ENCODE peak calls at places on chromosomes 11 and 22, in eight cellular contexts. C is colonic mucosa; U is sigmoid colon; W is A549; F is K562; I is CD4-positive, alpha-beta T cell; Y is heart right ventricle; Z is foreskin fibroblast. O is an unnamed sample.

GRCh38 chr22:18000441-18001039 is 23.8 kb downstream of the MICAL3 start:
- DNase-seq in C (peak; percentile 39), U (peak; percentile 69), W (no peak), F (no peak), I (no peak), Y (no peak), Z (peak; percentile 46), O (peak; percentile 22)

GRCh38 chr11:1845571-1846452 is 7.0 kb downstream of the TNNI2 start:
- DNase-seq in C (no peak), U (no peak), W (no peak), F (no peak), I (no peak), Y (peak; percentile 11), Z (no peak), O (no peak)

GRCh38 chr11:67056640-67057409 is at the start of gene RHOD:
- DNase-seq in C (peak; percentile 61), U (no peak), W (no peak), F (no peak), I (peak; percentile 9), Y (peak; percentile 61), Z (peak; percentile 68), O (peak; percentile 59)

GRCh38 chr11:109697140-109697843 is 275.3 kb downstream of the C11orf87 start:
- DNase-seq in C (no peak), U (no peak), W (peak; percentile 0), F (peak; percentile 22), I (no peak), Y (no peak), Z (peak; percentile 63), O (peak; percentile 49)

GRCh38 chr11:10522921-10523320 is 18.1 kb downstream of the RNF141 start:
- DNase-seq in C (no peak), U (no peak), W (no peak), F (no peak), I (no peak), Y (no peak), Z (no peak), O (no peak)

GRCh38 chr11:21640491-21640890 is 552.4 kb upstream of the ANO5 start:
- DNase-seq in C (no peak), U (no peak), W (no peak), F (no peak), I (no peak), Y (no peak), Z (no peak), O (no peak)

GRCh38 chr11:45102810-45103621 is 43.4 kb upstream of the PRDM11 start:
- DNase-seq in C (peak; percentile 58), U (peak; percentile 81), W (peak; percentile 74), F (peak; percentile 76), I (peak; percentile 25), Y (peak; percentile 57), Z (peak; percentile 85), O (peak; percentile 71)

GRCh38 chr11:59615132-59615636 is 390 bp downstream of the OSBP start:
- DNase-seq in C (peak; percentile 73), U (peak; percentile 77), W (peak; percentile 28), F (peak; percentile 37), I (peak; percentile 65), Y (peak; percentile 43), Z (peak; percentile 16), O (no peak)

GRCh38 chr11:17603056-17603825 is 56.2 kb downstream of the OTOG start:
- DNase-seq in C (peak; percentile 14), U (no peak), W (no peak), F (no peak), I (no peak), Y (no peak), Z (no peak), O (no peak)

GRCh38 chr11:75554258-75555022 is 7.6 kb upstream of the SERPINH1 start:
- DNase-seq in C (peak; percentile 72), U (peak; percentile 99), W (no peak), F (peak; percentile 81), I (no peak), Y (peak; percentile 93), Z (peak; percentile 100), O (no peak)

GRCh38 chr11:14544611-14545010 is 24.4 kb upstream of the PSMA1 start:
- DNase-seq in C (no peak), U (no peak), W (no peak), F (no peak), I (no peak), Y (no peak), Z (peak; percentile 36), O (no peak)

GRCh38 chr11:62702241-62702640 is 5.0 kb downstream of the BSCL2 start:
- DNase-seq in C (no peak), U (no peak), W (no peak), F (no peak), I (no peak), Y (no peak), Z (no peak), O (no peak)

GRCh38 chr11:8384199-8384821 is 120.6 kb upstream of the LMO1 start:
- DNase-seq in C (no peak), U (peak; percentile 79), W (no peak), F (peak; percentile 25), I (no peak), Y (no peak), Z (peak; percentile 47), O (peak; percentile 19)

GRCh38 chr22:40238425-40239344 is 61.0 kb downstream of the TNRC6B start:
- DNase-seq in C (no peak), U (no peak), W (peak; percentile 49), F (no peak), I (no peak), Y (no peak), Z (peak; percentile 71), O (no peak)

DNA sequence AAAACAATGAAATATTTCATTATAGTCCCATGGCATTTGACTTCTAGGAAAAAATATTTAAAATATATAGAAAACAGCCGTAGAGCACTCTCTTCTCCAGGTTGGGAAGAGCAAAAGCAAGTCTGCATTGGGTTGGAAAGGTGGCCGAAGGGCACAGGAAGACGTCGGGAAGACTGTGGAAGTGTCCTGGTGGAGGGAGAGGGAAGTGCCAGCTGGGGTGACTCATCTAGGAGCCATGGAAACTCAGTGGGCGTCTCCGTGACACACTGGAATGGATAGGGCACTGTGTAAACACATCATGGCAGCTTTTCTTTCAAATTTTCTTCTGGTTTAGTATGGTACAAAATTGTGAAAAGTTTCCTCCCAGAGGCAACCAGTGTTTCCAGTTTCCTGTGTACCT is 12.7 kb downstream of the GTPBP1 start:
- DNase-seq in C (peak; percentile 84), U (peak; percentile 78), W (peak; percentile 84), F (no peak), I (no peak), Y (no peak), Z (peak; percentile 91), O (peak; percentile 47)
- TF ChIP-seq CTCF in C (peak; percentile 69), U (peak; percentile 21), W (no peak), F (peak; percentile 6), I (no peak), Y (peak; percentile 45), Z (peak; percentile 55), O (peak; percentile 66)

GRCh38 chr22:41987276-41987675 is 11.3 kb upstream of the WBP2NL start:
- DNase-seq in C (no peak), U (no peak), W (no peak), F (no peak), I (no peak), Y (no peak), Z (no peak), O (no peak)
- TF ChIP-seq CTCF in C (no peak), U (no peak), W (no peak), F (no peak), I (no peak), Y (no peak), Z (no peak), O (no peak)

GRCh38 chr22:37195921-37196320 is 7.9 kb upstream of the C1QTNF6 start:
- DNase-seq in C (no peak), U (no peak), W (no peak), F (no peak), I (no peak), Y (no peak), Z (no peak), O (no peak)

GRCh38 chr22:37197451-37198289 is 9.6 kb upstream of the C1QTNF6 start:
- DNase-seq in C (peak; percentile 70), U (peak; percentile 89), W (peak; percentile 91), F (no peak), I (no peak), Y (peak; percentile 59), Z (peak; percentile 65), O (no peak)

GRCh38 chr22:37198290-37199102 is 10.4 kb upstream of the C1QTNF6 start:
- DNase-seq in C (peak; percentile 95), U (peak; percentile 89), W (peak; percentile 74), F (peak; percentile 82), I (peak; percentile 91), Y (peak; percentile 92), Z (peak; percentile 89), O (peak; percentile 91)

GRCh38 chr22:37194750-37195149 is 6.7 kb upstream of the C1QTNF6 start:
- DNase-seq in C (no peak), U (no peak), W (no peak), F (no peak), I (no peak), Y (no peak), Z (no peak), O (no peak)

DNA sequence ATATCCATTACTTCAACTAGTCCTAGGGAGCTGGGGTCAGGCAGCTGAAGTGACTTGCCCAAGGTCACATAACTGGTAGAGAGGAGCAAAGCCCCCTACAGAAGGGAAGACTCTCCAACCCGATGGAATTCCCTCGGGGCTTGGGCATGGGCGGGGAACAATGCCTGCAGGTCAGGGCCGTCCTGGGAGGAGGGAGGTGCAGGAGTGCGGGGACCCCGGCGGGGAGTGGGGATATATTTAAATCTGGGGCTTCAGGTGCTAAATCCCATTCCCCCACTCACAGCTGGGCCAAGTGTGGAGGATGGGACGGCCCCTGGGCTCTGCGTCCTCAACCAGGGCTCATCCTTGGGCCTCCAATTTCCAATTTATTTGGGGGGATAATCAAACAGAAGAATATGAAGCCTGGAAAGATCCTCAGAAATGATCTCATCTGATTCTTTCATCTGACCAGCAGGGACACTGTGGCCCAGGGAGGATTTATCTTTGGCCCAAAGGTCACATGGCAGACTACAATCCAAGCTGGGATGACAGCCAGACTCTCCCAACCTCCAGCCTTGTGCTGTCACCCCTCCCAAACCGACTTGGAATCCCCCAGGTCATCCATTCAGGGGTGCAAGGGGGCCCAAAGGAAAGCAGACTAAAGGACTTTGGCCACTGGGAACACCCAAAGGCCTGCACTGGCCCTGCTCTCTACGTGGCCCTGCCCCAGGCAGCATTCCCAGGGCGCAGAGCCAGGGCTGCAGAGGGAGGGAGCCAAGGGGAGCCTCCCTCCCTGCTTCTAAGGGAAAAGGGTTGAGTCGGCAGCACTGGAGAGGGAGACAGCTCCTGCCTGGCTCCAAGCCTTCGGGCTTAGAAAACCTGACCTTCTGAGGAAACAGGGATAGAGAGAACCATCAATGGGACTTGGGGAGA is 8.7 kb upstream of the C1QTNF6 start:
- DNase-seq in C (peak; percentile 93), U (peak; percentile 95), W (peak; percentile 77), F (no peak), I (no peak), Y (peak; percentile 92), Z (peak; percentile 94), O (no peak)
- TF ChIP-seq CTCF in C (peak; percentile 26), U (no peak), W (no peak), F (peak; percentile 26), I (no peak), Y (peak; percentile 49), Z (peak; percentile 10), O (no peak)

GRCh38 chr11:123559418-123559817 is 95.0 kb downstream of the SCN3B start:
- DNase-seq in C (no peak), U (no peak), W (no peak), F (no peak), I (no peak), Y (no peak), Z (peak; percentile 53), O (no peak)
- TF ChIP-seq CTCF in C (no peak), U (no peak), W (no peak), F (no peak), I (no peak), Y (no peak), Z (peak; percentile 33), O (peak; percentile 28)

O was measured in endothelial cell.